ENCODE peak calls at places on chromosomes 1 and 21, in six cellular contexts. One of them, this sample, is unnamed.

GRCh38 chr1:202656057-202656456 is 54.2 kb downstream of the SYT2 start:
- DNase-seq in ascending aorta: no peak
- DNase-seq in aorta: no peak
- DNase-seq in HFF-Myc: no peak
- DNase-seq in psoas muscle: no peak
- DNase-seq in astrocyte of the spinal cord: no peak
- DNase-seq in this sample: no peak

GRCh38 chr1:12150456-12151200 is 16.2 kb upstream of the TNFRSF1B start:
- DNase-seq in ascending aorta: no peak
- DNase-seq in aorta: no peak
- DNase-seq in HFF-Myc: no peak
- DNase-seq in psoas muscle: no peak
- DNase-seq in astrocyte of the spinal cord: no peak
- DNase-seq in this sample: no peak

GRCh38 chr1:47738560-47739182 is 258.5 kb downstream of the TRABD2B start:
- DNase-seq in ascending aorta: no peak
- DNase-seq in aorta: peak; percentile 64
- DNase-seq in HFF-Myc: no peak
- DNase-seq in psoas muscle: peak; percentile 45
- DNase-seq in astrocyte of the spinal cord: peak; percentile 15
- DNase-seq in this sample: no peak

GRCh38 chr1:203099121-203099520 is 13.3 kb upstream of the MYOG start:
- DNase-seq in ascending aorta: no peak
- DNase-seq in aorta: no peak
- DNase-seq in HFF-Myc: no peak
- DNase-seq in psoas muscle: no peak
- DNase-seq in astrocyte of the spinal cord: no peak
- DNase-seq in this sample: no peak

GRCh38 chr1:78092686-78093085 is 46.9 kb downstream of the GIPC2 start:
- DNase-seq in ascending aorta: no peak
- DNase-seq in aorta: no peak
- DNase-seq in HFF-Myc: no peak
- DNase-seq in psoas muscle: no peak
- DNase-seq in astrocyte of the spinal cord: no peak
- DNase-seq in this sample: no peak

GRCh38 chr1:161972828-161973227 is 50.8 kb downstream of the OLFML2B start:
- DNase-seq in ascending aorta: no peak
- DNase-seq in aorta: no peak
- DNase-seq in HFF-Myc: no peak
- DNase-seq in psoas muscle: no peak
- DNase-seq in astrocyte of the spinal cord: no peak
- DNase-seq in this sample: no peak

GRCh38 chr1:56934400-56935080 is 31.3 kb downstream of the C8B start:
- DNase-seq in ascending aorta: no peak
- DNase-seq in aorta: no peak
- DNase-seq in HFF-Myc: peak; percentile 69
- DNase-seq in psoas muscle: no peak
- DNase-seq in astrocyte of the spinal cord: no peak
- DNase-seq in this sample: no peak

GRCh38 chr21:44752701-44753235 is 41.4 kb upstream of the TSPEAR start:
- DNase-seq in ascending aorta: no peak
- DNase-seq in aorta: no peak
- DNase-seq in HFF-Myc: no peak
- DNase-seq in psoas muscle: no peak
- DNase-seq in astrocyte of the spinal cord: no peak
- DNase-seq in this sample: peak; percentile 49

GRCh38 chr1:2287649-2288048 is 59.5 kb downstream of the SKI start:
- DNase-seq in ascending aorta: no peak
- DNase-seq in aorta: no peak
- DNase-seq in HFF-Myc: no peak
- DNase-seq in psoas muscle: no peak
- DNase-seq in astrocyte of the spinal cord: no peak
- DNase-seq in this sample: no peak

GRCh38 chr1:237045278-237046016 is 3.5 kb downstream of the RYR2 start:
- DNase-seq in ascending aorta: no peak
- DNase-seq in aorta: no peak
- DNase-seq in HFF-Myc: no peak
- DNase-seq in psoas muscle: no peak
- DNase-seq in astrocyte of the spinal cord: no peak
- DNase-seq in this sample: no peak

GRCh38 chr1:119582801-119583200 is 65.3 kb downstream of the ZNF697 start:
- DNase-seq in ascending aorta: no peak
- DNase-seq in aorta: peak; percentile 63
- DNase-seq in HFF-Myc: peak; percentile 24
- DNase-seq in psoas muscle: peak; percentile 29
- DNase-seq in astrocyte of the spinal cord: peak; percentile 54
- DNase-seq in this sample: no peak

GRCh38 chr1:114668784-114669561 is 876 bp downstream of the DENND2C start:
- DNase-seq in ascending aorta: no peak
- DNase-seq in aorta: no peak
- DNase-seq in HFF-Myc: no peak
- DNase-seq in psoas muscle: no peak
- DNase-seq in astrocyte of the spinal cord: peak; percentile 3
- DNase-seq in this sample: no peak

GRCh38 chr1:70090875-70091274 is 114.5 kb downstream of the LRRC40 start:
- DNase-seq in ascending aorta: no peak
- DNase-seq in aorta: no peak
- DNase-seq in HFF-Myc: peak; percentile 47
- DNase-seq in psoas muscle: no peak
- DNase-seq in astrocyte of the spinal cord: peak; percentile 64
- DNase-seq in this sample: no peak

GRCh38 chr1:61238371-61238689 is 156.0 kb downstream of the NFIA start:
- DNase-seq in ascending aorta: no peak
- DNase-seq in aorta: no peak
- DNase-seq in HFF-Myc: no peak
- DNase-seq in psoas muscle: no peak
- DNase-seq in astrocyte of the spinal cord: no peak
- DNase-seq in this sample: no peak

GRCh38 chr1:44246806-44247205 is 33.5 kb downstream of the DMAP1 start:
- DNase-seq in ascending aorta: no peak
- DNase-seq in aorta: no peak
- DNase-seq in HFF-Myc: no peak
- DNase-seq in psoas muscle: no peak
- DNase-seq in astrocyte of the spinal cord: no peak
- DNase-seq in this sample: no peak

GRCh38 chr1:1629430-1630190 is 2.4 kb upstream of the MMP23B start:
- DNase-seq in ascending aorta: no peak
- DNase-seq in aorta: peak; percentile 72
- DNase-seq in HFF-Myc: no peak
- DNase-seq in psoas muscle: peak; percentile 25
- DNase-seq in astrocyte of the spinal cord: no peak
- DNase-seq in this sample: no peak

GRCh38 chr1:82185084-82185483 is 384.4 kb downstream of the ADGRL2 start:
- DNase-seq in ascending aorta: no peak
- DNase-seq in aorta: no peak
- DNase-seq in HFF-Myc: no peak
- DNase-seq in psoas muscle: no peak
- DNase-seq in astrocyte of the spinal cord: no peak
- DNase-seq in this sample: no peak

GRCh38 chr1:164363980-164364379 is 195.0 kb upstream of the PBX1 start:
- DNase-seq in ascending aorta: no peak
- DNase-seq in aorta: no peak
- DNase-seq in HFF-Myc: no peak
- DNase-seq in psoas muscle: no peak
- DNase-seq in astrocyte of the spinal cord: no peak
- DNase-seq in this sample: no peak

GRCh38 chr1:153030895-153031294 is at the start of gene SPRR1B:
- DNase-seq in ascending aorta: no peak
- DNase-seq in aorta: no peak
- DNase-seq in HFF-Myc: no peak
- DNase-seq in psoas muscle: no peak
- DNase-seq in astrocyte of the spinal cord: no peak
- DNase-seq in this sample: no peak

GRCh38 chr1:71357708-71358107 is 276.9 kb upstream of the ZRANB2 start:
- DNase-seq in ascending aorta: no peak
- DNase-seq in aorta: no peak
- DNase-seq in HFF-Myc: no peak
- DNase-seq in psoas muscle: no peak
- DNase-seq in astrocyte of the spinal cord: no peak
- DNase-seq in this sample: no peak

GRCh38 chr1:153563339-153563952 is 2.2 kb downstream of the S100A2 start:
- DNase-seq in ascending aorta: no peak
- DNase-seq in aorta: peak; percentile 48
- DNase-seq in HFF-Myc: no peak
- DNase-seq in psoas muscle: no peak
- DNase-seq in astrocyte of the spinal cord: no peak
- DNase-seq in this sample: no peak

GRCh38 chr1:115052454-115053083 is 22.9 kb downstream of the TSHB start:
- DNase-seq in ascending aorta: no peak
- DNase-seq in aorta: peak; percentile 62
- DNase-seq in HFF-Myc: no peak
- DNase-seq in psoas muscle: peak; percentile 25
- DNase-seq in astrocyte of the spinal cord: peak; percentile 50
- DNase-seq in this sample: no peak

GRCh38 chr1:237041795-237042466 is at the start of gene RYR2:
- DNase-seq in ascending aorta: no peak
- DNase-seq in aorta: peak; percentile 51
- DNase-seq in HFF-Myc: no peak
- DNase-seq in psoas muscle: no peak
- DNase-seq in astrocyte of the spinal cord: no peak
- DNase-seq in this sample: no peak

GRCh38 chr1:9261496-9261895 is 26.9 kb downstream of the H6PD start:
- DNase-seq in ascending aorta: no peak
- DNase-seq in aorta: no peak
- DNase-seq in HFF-Myc: no peak
- DNase-seq in psoas muscle: no peak
- DNase-seq in astrocyte of the spinal cord: no peak
- DNase-seq in this sample: no peak

GRCh38 chr21:46100020-46100419 is 2.1 kb downstream of the COL6A2 start:
- DNase-seq in ascending aorta: peak; percentile 6
- DNase-seq in aorta: no peak
- DNase-seq in HFF-Myc: no peak
- DNase-seq in psoas muscle: no peak
- DNase-seq in astrocyte of the spinal cord: no peak
- DNase-seq in this sample: peak; percentile 48
- H3K4me3 ChIP-seq in ascending aorta: peak overlapping the region; percentile 85
- H3K4me3 ChIP-seq in aorta: no peak overlapping the region
- H3K4me3 ChIP-seq in HFF-Myc: peak overlapping the region; percentile 88
- H3K4me3 ChIP-seq in psoas muscle: peak overlapping the region; percentile 66
- H3K4me3 ChIP-seq in astrocyte of the spinal cord: peak overlapping the region; percentile 77
- H3K4me3 ChIP-seq in this sample: peak overlapping the region; percentile 82

GRCh38 chr1:117932576-117932975 is 3.0 kb downstream of the WDR3 start:
- DNase-seq in ascending aorta: no peak
- DNase-seq in aorta: no peak
- DNase-seq in HFF-Myc: no peak
- DNase-seq in psoas muscle: no peak
- DNase-seq in astrocyte of the spinal cord: no peak
- DNase-seq in this sample: no peak
- H3K4me3 ChIP-seq in ascending aorta: no peak overlapping the region
- H3K4me3 ChIP-seq in aorta: no peak overlapping the region
- H3K4me3 ChIP-seq in HFF-Myc: peak overlapping the region; percentile 98
- H3K4me3 ChIP-seq in psoas muscle: no peak overlapping the region
- H3K4me3 ChIP-seq in astrocyte of the spinal cord: no peak overlapping the region
- H3K4me3 ChIP-seq in this sample: no peak overlapping the region

GRCh38 chr1:6991271-6991670 is 206.0 kb downstream of the CAMTA1 start:
- DNase-seq in ascending aorta: no peak
- DNase-seq in aorta: no peak
- DNase-seq in HFF-Myc: peak; percentile 71
- DNase-seq in psoas muscle: no peak
- DNase-seq in astrocyte of the spinal cord: peak; percentile 73
- DNase-seq in this sample: no peak
- H3K4me3 ChIP-seq in ascending aorta: no peak overlapping the region
- H3K4me3 ChIP-seq in aorta: no peak overlapping the region
- H3K4me3 ChIP-seq in HFF-Myc: no peak overlapping the region
- H3K4me3 ChIP-seq in psoas muscle: no peak overlapping the region
- H3K4me3 ChIP-seq in astrocyte of the spinal cord: no peak overlapping the region
- H3K4me3 ChIP-seq in this sample: no peak overlapping the region

DNA sequence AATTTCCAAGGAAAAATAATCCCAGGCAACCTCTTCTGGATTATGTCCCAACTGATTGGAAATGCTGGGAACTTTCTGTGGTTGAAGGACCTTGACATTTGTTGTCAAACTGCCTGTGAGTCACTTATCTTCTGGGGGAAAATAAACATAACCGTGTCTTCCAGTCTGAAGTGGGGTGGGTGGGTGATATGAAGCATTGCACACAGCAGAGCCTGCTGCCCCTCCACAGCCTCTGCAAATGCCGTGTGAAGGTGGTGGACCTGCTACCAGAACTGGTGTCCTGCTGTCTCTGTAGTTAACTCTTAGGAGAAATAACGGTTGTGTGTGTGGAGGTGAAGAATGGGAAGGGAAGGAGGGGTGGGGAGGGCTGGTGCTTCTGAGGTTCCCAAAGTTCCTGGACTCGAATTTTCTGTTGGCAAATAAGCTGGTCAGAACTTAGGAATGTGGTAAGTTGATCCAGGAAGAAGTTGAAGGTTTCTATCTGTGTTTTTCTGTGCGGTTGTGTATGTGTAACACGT is 23.2 kb downstream of the GALNT2 start:
- DNase-seq in ascending aorta: no peak
- DNase-seq in aorta: no peak
- DNase-seq in HFF-Myc: no peak
- DNase-seq in psoas muscle: no peak
- DNase-seq in astrocyte of the spinal cord: peak; percentile 77
- DNase-seq in this sample: no peak
- H3K4me3 ChIP-seq in ascending aorta: no peak overlapping the region
- H3K4me3 ChIP-seq in aorta: no peak overlapping the region
- H3K4me3 ChIP-seq in HFF-Myc: no peak overlapping the region
- H3K4me3 ChIP-seq in psoas muscle: no peak overlapping the region
- H3K4me3 ChIP-seq in astrocyte of the spinal cord: no peak overlapping the region
- H3K4me3 ChIP-seq in this sample: no peak overlapping the region

GRCh38 chr21:34130598-34130985 is 57.2 kb downstream of the MRPS6 start:
- DNase-seq in ascending aorta: no peak
- DNase-seq in aorta: no peak
- DNase-seq in HFF-Myc: no peak
- DNase-seq in psoas muscle: no peak
- DNase-seq in astrocyte of the spinal cord: no peak
- DNase-seq in this sample: no peak
- H3K4me3 ChIP-seq in ascending aorta: peak overlapping the region; percentile 53
- H3K4me3 ChIP-seq in aorta: no peak overlapping the region
- H3K4me3 ChIP-seq in HFF-Myc: no peak overlapping the region
- H3K4me3 ChIP-seq in psoas muscle: no peak overlapping the region
- H3K4me3 ChIP-seq in astrocyte of the spinal cord: no peak overlapping the region
- H3K4me3 ChIP-seq in this sample: no peak overlapping the region

DNA sequence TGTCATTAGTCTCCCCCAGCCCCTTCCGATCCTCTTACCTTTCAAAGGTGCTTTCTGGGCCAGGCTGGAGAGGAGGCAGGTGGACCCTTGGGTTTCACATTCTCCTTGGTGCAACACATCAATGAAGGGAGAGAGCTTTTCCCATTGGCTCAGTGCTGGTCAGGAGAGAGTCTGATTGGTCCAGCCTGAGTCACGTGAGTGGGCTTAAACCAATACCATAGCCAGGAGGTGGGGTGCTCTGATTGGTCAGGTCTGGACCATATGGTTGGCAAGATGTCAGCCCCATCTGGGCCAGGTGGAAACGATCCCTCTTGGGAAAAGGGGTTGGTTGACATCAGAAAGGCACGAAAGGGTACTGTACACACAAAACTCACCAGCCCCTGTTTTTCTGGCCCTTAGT is 44.8 kb upstream of the ABCG1 start:
- DNase-seq in ascending aorta: no peak
- DNase-seq in aorta: no peak
- DNase-seq in HFF-Myc: no peak
- DNase-seq in psoas muscle: no peak
- DNase-seq in astrocyte of the spinal cord: no peak
- DNase-seq in this sample: no peak
- H3K4me3 ChIP-seq in ascending aorta: no peak overlapping the region
- H3K4me3 ChIP-seq in aorta: no peak overlapping the region
- H3K4me3 ChIP-seq in HFF-Myc: no peak overlapping the region
- H3K4me3 ChIP-seq in psoas muscle: no peak overlapping the region
- H3K4me3 ChIP-seq in astrocyte of the spinal cord: no peak overlapping the region
- H3K4me3 ChIP-seq in this sample: no peak overlapping the region